ENCODE peak calls at places on chromosomes 3 and 15, in nine cellular contexts. One of them, this sample, is unnamed.
A peak's percentile ranks its signal among the peaks of the same experiment; 100 is the strongest.

GRCh38 chr3:100089802-100090668 is 24.3 kb downstream of the FILIP1L start:
- DNase-seq in fibroblast of lung: peak; percentile 70
- DNase-seq in T-helper 17 cell: no peak
- DNase-seq in stomach: no peak
- DNase-seq in lower lobe of right lung: no peak
- DNase-seq in CD4-positive, CD25-positive, alpha-beta regulatory T cell: no peak
- DNase-seq in heart right ventricle: peak; percentile 17
- DNase-seq in transverse colon: no peak
- DNase-seq in PC-9: peak; percentile 63
- DNase-seq in this sample: peak; percentile 67

GRCh38 chr15:43067717-43068461 is 37.9 kb downstream of the UBR1 start:
- DNase-seq in heart right ventricle: no peak
- DNase-seq in transverse colon: no peak
- DNase-seq in T-helper 17 cell: no peak
- DNase-seq in CD4-positive, CD25-positive, alpha-beta regulatory T cell: no peak
- DNase-seq in stomach: no peak
- DNase-seq in lower lobe of right lung: no peak
- DNase-seq in PC-9: no peak
- DNase-seq in fibroblast of lung: peak; percentile 85
- DNase-seq in this sample: peak; percentile 47

GRCh38 chr3:141279074-141279945 is 47.7 kb downstream of the PXYLP1 start:
- DNase-seq in stomach: no peak
- DNase-seq in fibroblast of lung: peak; percentile 31
- DNase-seq in CD4-positive, CD25-positive, alpha-beta regulatory T cell: peak; percentile 38
- DNase-seq in PC-9: no peak
- DNase-seq in lower lobe of right lung: no peak
- DNase-seq in transverse colon: no peak
- DNase-seq in heart right ventricle: no peak
- DNase-seq in T-helper 17 cell: no peak
- DNase-seq in this sample: peak; percentile 42

GRCh38 chr3:74538669-74539068 is 75.8 kb downstream of the CNTN3 start:
- DNase-seq in PC-9: no peak
- DNase-seq in heart right ventricle: no peak
- DNase-seq in transverse colon: no peak
- DNase-seq in stomach: no peak
- DNase-seq in CD4-positive, CD25-positive, alpha-beta regulatory T cell: no peak
- DNase-seq in fibroblast of lung: no peak
- DNase-seq in T-helper 17 cell: no peak
- DNase-seq in lower lobe of right lung: no peak
- DNase-seq in this sample: no peak

GRCh38 chr15:78881681-78882080 is 9.0 kb downstream of the MORF4L1 start:
- DNase-seq in T-helper 17 cell: no peak
- DNase-seq in lower lobe of right lung: no peak
- DNase-seq in stomach: no peak
- DNase-seq in PC-9: no peak
- DNase-seq in transverse colon: no peak
- DNase-seq in heart right ventricle: no peak
- DNase-seq in fibroblast of lung: no peak
- DNase-seq in CD4-positive, CD25-positive, alpha-beta regulatory T cell: no peak
- DNase-seq in this sample: no peak

GRCh38 chr3:76631251-76631650 is 408.6 kb upstream of the ROBO2 start:
- DNase-seq in lower lobe of right lung: no peak
- DNase-seq in stomach: no peak
- DNase-seq in T-helper 17 cell: no peak
- DNase-seq in fibroblast of lung: no peak
- DNase-seq in heart right ventricle: no peak
- DNase-seq in PC-9: no peak
- DNase-seq in CD4-positive, CD25-positive, alpha-beta regulatory T cell: no peak
- DNase-seq in transverse colon: no peak
- DNase-seq in this sample: no peak

GRCh38 chr15:28783873-28784272 is 64.6 kb downstream of the GOLGA6L7 start:
- DNase-seq in heart right ventricle: no peak
- DNase-seq in stomach: no peak
- DNase-seq in T-helper 17 cell: no peak
- DNase-seq in transverse colon: no peak
- DNase-seq in CD4-positive, CD25-positive, alpha-beta regulatory T cell: no peak
- DNase-seq in lower lobe of right lung: no peak
- DNase-seq in fibroblast of lung: no peak
- DNase-seq in PC-9: no peak
- DNase-seq in this sample: no peak

GRCh38 chr3:196941846-196942225 is 492 bp downstream of the NCBP2 start:
- DNase-seq in transverse colon: peak; percentile 60
- DNase-seq in CD4-positive, CD25-positive, alpha-beta regulatory T cell: no peak
- DNase-seq in T-helper 17 cell: peak; percentile 42
- DNase-seq in PC-9: no peak
- DNase-seq in heart right ventricle: peak; percentile 37
- DNase-seq in fibroblast of lung: peak; percentile 52
- DNase-seq in lower lobe of right lung: peak; percentile 71
- DNase-seq in stomach: peak; percentile 44
- DNase-seq in this sample: peak; percentile 39

GRCh38 chr3:186583820-186584219 is 13.3 kb downstream of the DNAJB11 start:
- DNase-seq in heart right ventricle: no peak
- DNase-seq in T-helper 17 cell: no peak
- DNase-seq in lower lobe of right lung: no peak
- DNase-seq in stomach: no peak
- DNase-seq in CD4-positive, CD25-positive, alpha-beta regulatory T cell: no peak
- DNase-seq in transverse colon: no peak
- DNase-seq in fibroblast of lung: peak; percentile 66
- DNase-seq in PC-9: no peak
- DNase-seq in this sample: peak; percentile 87

GRCh38 chr3:107739227-107739626 is 216.5 kb downstream of the BBX start:
- DNase-seq in CD4-positive, CD25-positive, alpha-beta regulatory T cell: no peak
- DNase-seq in fibroblast of lung: no peak
- DNase-seq in T-helper 17 cell: no peak
- DNase-seq in stomach: no peak
- DNase-seq in lower lobe of right lung: no peak
- DNase-seq in PC-9: no peak
- DNase-seq in transverse colon: no peak
- DNase-seq in heart right ventricle: no peak
- DNase-seq in this sample: no peak

GRCh38 chr3:54188176-54188791 is 65.9 kb downstream of the CACNA2D3 start:
- DNase-seq in T-helper 17 cell: no peak
- DNase-seq in lower lobe of right lung: no peak
- DNase-seq in fibroblast of lung: peak; percentile 49
- DNase-seq in CD4-positive, CD25-positive, alpha-beta regulatory T cell: peak; percentile 12
- DNase-seq in stomach: peak; percentile 42
- DNase-seq in transverse colon: peak; percentile 38
- DNase-seq in PC-9: no peak
- DNase-seq in heart right ventricle: peak; percentile 40
- DNase-seq in this sample: peak; percentile 66

GRCh38 chr15:41961014-41961518 is 11.3 kb downstream of the EHD4 start:
- DNase-seq in T-helper 17 cell: no peak
- DNase-seq in stomach: no peak
- DNase-seq in heart right ventricle: no peak
- DNase-seq in fibroblast of lung: no peak
- DNase-seq in transverse colon: no peak
- DNase-seq in PC-9: no peak
- DNase-seq in CD4-positive, CD25-positive, alpha-beta regulatory T cell: no peak
- DNase-seq in lower lobe of right lung: no peak
- DNase-seq in this sample: peak; percentile 48

GRCh38 chr3:194269610-194270145 is 81.5 kb downstream of the CPN2 start:
- DNase-seq in transverse colon: peak; percentile 64
- DNase-seq in lower lobe of right lung: peak; percentile 82
- DNase-seq in CD4-positive, CD25-positive, alpha-beta regulatory T cell: no peak
- DNase-seq in heart right ventricle: peak; percentile 93
- DNase-seq in PC-9: peak; percentile 88
- DNase-seq in stomach: peak; percentile 58
- DNase-seq in T-helper 17 cell: no peak
- DNase-seq in fibroblast of lung: peak; percentile 85
- DNase-seq in this sample: no peak

GRCh38 chr3:172716476-172716875 is 5.6 kb upstream of the NCEH1 start:
- DNase-seq in lower lobe of right lung: peak; percentile 75
- DNase-seq in CD4-positive, CD25-positive, alpha-beta regulatory T cell: no peak
- DNase-seq in transverse colon: no peak
- DNase-seq in heart right ventricle: peak; percentile 23
- DNase-seq in stomach: no peak
- DNase-seq in T-helper 17 cell: no peak
- DNase-seq in PC-9: no peak
- DNase-seq in fibroblast of lung: peak; percentile 10
- DNase-seq in this sample: no peak

GRCh38 chr3:111473550-111473949 is 68.4 kb upstream of the CD96 start:
- DNase-seq in stomach: no peak
- DNase-seq in heart right ventricle: no peak
- DNase-seq in T-helper 17 cell: no peak
- DNase-seq in fibroblast of lung: no peak
- DNase-seq in CD4-positive, CD25-positive, alpha-beta regulatory T cell: no peak
- DNase-seq in lower lobe of right lung: no peak
- DNase-seq in transverse colon: no peak
- DNase-seq in PC-9: no peak
- DNase-seq in this sample: no peak

GRCh38 chr15:42408178-42408577 is 48.9 kb downstream of the CAPN3 start:
- DNase-seq in PC-9: no peak
- DNase-seq in heart right ventricle: no peak
- DNase-seq in T-helper 17 cell: no peak
- DNase-seq in CD4-positive, CD25-positive, alpha-beta regulatory T cell: no peak
- DNase-seq in transverse colon: no peak
- DNase-seq in fibroblast of lung: no peak
- DNase-seq in stomach: no peak
- DNase-seq in lower lobe of right lung: no peak
- DNase-seq in this sample: no peak

GRCh38 chr3:66609660-66610547 is 109.1 kb upstream of the LRIG1 start:
- DNase-seq in stomach: no peak
- DNase-seq in CD4-positive, CD25-positive, alpha-beta regulatory T cell: no peak
- DNase-seq in T-helper 17 cell: no peak
- DNase-seq in heart right ventricle: no peak
- DNase-seq in fibroblast of lung: peak; percentile 92
- DNase-seq in PC-9: peak; percentile 42
- DNase-seq in lower lobe of right lung: no peak
- DNase-seq in transverse colon: no peak
- DNase-seq in this sample: no peak

DNA sequence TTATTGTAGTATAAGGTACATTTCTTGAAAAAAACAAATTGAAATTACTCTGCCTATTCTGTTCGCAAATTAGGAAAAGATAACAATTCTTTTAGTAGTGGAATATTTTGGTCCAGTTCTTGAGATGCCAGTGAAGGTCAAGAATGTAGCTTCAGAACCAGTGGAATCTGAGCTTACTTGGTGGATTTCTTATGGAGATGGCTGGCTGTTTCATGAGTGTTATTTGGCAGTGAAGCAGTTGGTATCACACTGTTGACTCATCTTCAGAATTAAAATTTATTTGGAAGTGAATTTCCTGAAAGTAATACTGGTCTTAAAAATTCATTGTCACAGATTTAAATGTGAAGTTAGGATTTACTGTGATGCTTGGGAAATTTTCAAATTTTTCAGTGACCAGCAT is 19.1 kb downstream of the RNF13 start:
- DNase-seq in CD4-positive, CD25-positive, alpha-beta regulatory T cell: no peak
- DNase-seq in heart right ventricle: no peak
- DNase-seq in transverse colon: no peak
- DNase-seq in lower lobe of right lung: no peak
- DNase-seq in PC-9: no peak
- DNase-seq in stomach: no peak
- DNase-seq in fibroblast of lung: peak; percentile 36
- DNase-seq in T-helper 17 cell: no peak
- DNase-seq in this sample: no peak
- H3K9me3 ChIP-seq in CD4-positive, CD25-positive, alpha-beta regulatory T cell: peaks cover 66% of the 10 kb centered on the region
- H3K9me3 ChIP-seq in heart right ventricle: peaks cover 11% of the 10 kb centered on the region
- H3K9me3 ChIP-seq in transverse colon: peaks cover 44% of the 10 kb centered on the region
- H3K9me3 ChIP-seq in lower lobe of right lung: peaks cover 30% of the 10 kb centered on the region
- H3K9me3 ChIP-seq in PC-9: peaks cover 36% of the 10 kb centered on the region
- H3K9me3 ChIP-seq in stomach: peaks cover 47% of the 10 kb centered on the region
- H3K9me3 ChIP-seq in fibroblast of lung: no peaks in the 10 kb centered on the region
- H3K9me3 ChIP-seq in T-helper 17 cell: peaks cover 4% of the 10 kb centered on the region
- H3K9me3 ChIP-seq in this sample: peaks cover 36% of the 10 kb centered on the region

GRCh38 chr3:128922804-128923459 is 43.5 kb downstream of the ACAD9 start:
- DNase-seq in lower lobe of right lung: no peak
- DNase-seq in T-helper 17 cell: no peak
- DNase-seq in heart right ventricle: no peak
- DNase-seq in CD4-positive, CD25-positive, alpha-beta regulatory T cell: peak; percentile 63
- DNase-seq in stomach: no peak
- DNase-seq in transverse colon: no peak
- DNase-seq in fibroblast of lung: no peak
- DNase-seq in PC-9: no peak
- DNase-seq in this sample: no peak
- H3K9me3 ChIP-seq in lower lobe of right lung: peaks cover 11% of the 10 kb centered on the region
- H3K9me3 ChIP-seq in T-helper 17 cell: no peaks in the 10 kb centered on the region
- H3K9me3 ChIP-seq in heart right ventricle: no peaks in the 10 kb centered on the region
- H3K9me3 ChIP-seq in CD4-positive, CD25-positive, alpha-beta regulatory T cell: no peaks in the 10 kb centered on the region
- H3K9me3 ChIP-seq in stomach: peaks cover 49% of the 10 kb centered on the region
- H3K9me3 ChIP-seq in transverse colon: peaks cover 5% of the 10 kb centered on the region
- H3K9me3 ChIP-seq in fibroblast of lung: no peaks in the 10 kb centered on the region
- H3K9me3 ChIP-seq in PC-9: peaks cover 33% of the 10 kb centered on the region
- H3K9me3 ChIP-seq in this sample: no peaks in the 10 kb centered on the region

DNA sequence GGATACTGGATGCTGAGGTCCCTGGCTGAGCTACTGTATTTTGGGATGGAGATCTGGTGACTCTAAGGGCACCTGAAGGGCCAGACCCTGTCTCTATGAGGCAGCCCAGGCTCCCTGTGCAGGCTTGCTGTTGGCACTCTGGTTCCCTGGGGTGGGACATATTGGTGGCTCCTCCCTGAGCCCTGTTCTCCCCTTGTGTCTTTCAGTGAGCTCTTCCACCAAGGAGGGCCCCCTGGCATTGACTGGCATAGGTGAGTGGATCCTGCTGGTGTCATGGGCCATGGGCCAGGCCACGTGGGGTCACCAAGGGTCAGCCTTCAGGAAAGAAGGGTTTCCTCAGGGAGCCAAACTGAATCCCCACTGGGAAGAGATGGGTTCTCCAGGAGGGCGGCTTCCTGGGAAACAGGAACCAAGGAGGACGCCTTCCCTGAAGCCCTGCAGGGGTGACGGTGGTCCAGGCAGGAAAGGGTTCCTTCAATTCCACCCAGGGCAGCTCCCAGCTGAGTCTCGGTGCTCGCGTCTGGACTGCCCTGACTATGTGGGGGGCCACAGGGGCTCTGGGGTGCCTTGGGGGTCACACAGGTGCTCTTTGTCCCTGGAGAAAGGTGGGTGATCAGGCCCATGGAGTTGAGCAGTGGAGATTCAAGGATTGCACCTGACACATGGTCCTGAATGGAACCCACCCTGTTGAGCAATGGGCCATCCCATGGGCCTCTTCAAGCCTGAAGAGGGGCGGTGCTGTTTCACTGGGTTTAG is 220.4 kb downstream of the SNRPN start:
- DNase-seq in stomach: peak; percentile 17
- DNase-seq in lower lobe of right lung: peak; percentile 15
- DNase-seq in transverse colon: no peak
- DNase-seq in CD4-positive, CD25-positive, alpha-beta regulatory T cell: no peak
- DNase-seq in fibroblast of lung: no peak
- DNase-seq in heart right ventricle: no peak
- DNase-seq in T-helper 17 cell: peak; percentile 4
- DNase-seq in PC-9: no peak
- DNase-seq in this sample: no peak
- H3K9me3 ChIP-seq in stomach: peaks cover 100% of the 10 kb centered on the region
- H3K9me3 ChIP-seq in lower lobe of right lung: peaks cover 55% of the 10 kb centered on the region
- H3K9me3 ChIP-seq in transverse colon: peaks cover 25% of the 10 kb centered on the region
- H3K9me3 ChIP-seq in CD4-positive, CD25-positive, alpha-beta regulatory T cell: peaks cover 86% of the 10 kb centered on the region
- H3K9me3 ChIP-seq in fibroblast of lung: no peaks in the 10 kb centered on the region
- H3K9me3 ChIP-seq in heart right ventricle: peaks cover 22% of the 10 kb centered on the region
- H3K9me3 ChIP-seq in T-helper 17 cell: no peaks in the 10 kb centered on the region
- H3K9me3 ChIP-seq in PC-9: no peaks in the 10 kb centered on the region
- H3K9me3 ChIP-seq in this sample: peaks cover 5% of the 10 kb centered on the region

DNA sequence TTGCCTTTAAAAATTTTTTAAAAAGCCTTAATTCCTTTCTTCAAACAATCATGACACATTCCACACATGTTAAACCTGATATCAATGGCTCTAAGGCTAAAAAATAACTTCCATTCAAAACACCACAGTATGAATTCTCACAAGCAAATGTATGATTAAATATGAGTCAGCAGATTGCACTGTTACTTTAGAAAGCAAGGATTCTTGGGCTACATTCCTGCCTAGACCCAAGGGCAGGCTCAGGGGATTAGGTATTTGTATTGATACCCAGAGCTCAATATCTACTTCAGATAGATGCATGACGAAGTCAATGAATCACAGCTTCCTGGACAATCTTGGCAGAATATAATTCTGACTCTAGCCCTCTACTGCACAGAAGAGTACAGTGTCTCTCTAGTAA is 65.7 kb downstream of the RARB start:
- DNase-seq in stomach: no peak
- DNase-seq in transverse colon: no peak
- DNase-seq in PC-9: no peak
- DNase-seq in lower lobe of right lung: no peak
- DNase-seq in T-helper 17 cell: no peak
- DNase-seq in fibroblast of lung: peak; percentile 96
- DNase-seq in heart right ventricle: no peak
- DNase-seq in CD4-positive, CD25-positive, alpha-beta regulatory T cell: no peak
- DNase-seq in this sample: peak; percentile 7
- H3K9me3 ChIP-seq in stomach: peaks cover 37% of the 10 kb centered on the region
- H3K9me3 ChIP-seq in transverse colon: peaks cover 17% of the 10 kb centered on the region
- H3K9me3 ChIP-seq in PC-9: peaks cover 33% of the 10 kb centered on the region
- H3K9me3 ChIP-seq in lower lobe of right lung: peaks cover 35% of the 10 kb centered on the region
- H3K9me3 ChIP-seq in T-helper 17 cell: peaks cover 3% of the 10 kb centered on the region
- H3K9me3 ChIP-seq in fibroblast of lung: no peaks in the 10 kb centered on the region
- H3K9me3 ChIP-seq in heart right ventricle: peaks cover 12% of the 10 kb centered on the region
- H3K9me3 ChIP-seq in CD4-positive, CD25-positive, alpha-beta regulatory T cell: peaks cover 26% of the 10 kb centered on the region
- H3K9me3 ChIP-seq in this sample: peaks cover 37% of the 10 kb centered on the region

This sample was measured in PC-3.